ENCODE peak calls at places on chromosomes 6 and 20, in six cellular contexts. U, K, E, S, T and N are unnamed samples.

GRCh38 chr6:21500894-21501293 is 92.7 kb upstream of the SOX4 start:
- DNase-seq in U (no peak), K (no peak), E (no peak), S (no peak), T (no peak), N (no peak)

GRCh38 chr6:4781426-4781825 is 5.2 kb downstream of the CDYL start:
- DNase-seq in U (no peak), K (no peak), E (no peak), S (no peak), T (no peak), N (no peak)

GRCh38 chr6:167325766-167326165 is 880 bp downstream of the TTLL2 start:
- DNase-seq in U (no peak), K (no peak), E (no peak), S (no peak), T (no peak), N (no peak)

GRCh38 chr20:63578224-63579016 is 4.4 kb upstream of the HELZ2 start:
- DNase-seq in U (no peak), K (no peak), E (no peak), S (no peak), T (no peak), N (no peak)

GRCh38 chr6:2839982-2840793 is 1.5 kb downstream of the SERPINB1 start:
- DNase-seq in U (peak; percentile 47), K (no peak), E (no peak), S (no peak), T (no peak), N (no peak)

GRCh38 chr20:56843386-56843785 is 214.3 kb downstream of the TFAP2C start:
- DNase-seq in U (no peak), K (no peak), E (no peak), S (no peak), T (no peak), N (no peak)

GRCh38 chr6:141484726-141485125 is 648.0 kb upstream of the GJE1 start:
- DNase-seq in U (peak; percentile 36), K (no peak), E (no peak), S (no peak), T (no peak), N (no peak)

GRCh38 chr6:1164600-1164999 is 147.3 kb upstream of the FOXQ1 start:
- DNase-seq in U (no peak), K (no peak), E (no peak), S (no peak), T (no peak), N (no peak)

GRCh38 chr6:45864651-45865050 is 151.0 kb downstream of the CLIC5 start:
- DNase-seq in U (no peak), K (no peak), E (no peak), S (no peak), T (no peak), N (no peak)

GRCh38 chr6:36962874-36963273 is 8.3 kb downstream of the PI16 start:
- DNase-seq in U (no peak), K (peak; percentile 76), E (peak; percentile 77), S (peak; percentile 21), T (peak; percentile 63), N (no peak)

GRCh38 chr6:69884231-69884630 is 17.9 kb downstream of the COL19A1 start:
- DNase-seq in U (no peak), K (no peak), E (no peak), S (no peak), T (no peak), N (no peak)

GRCh38 chr6:16540804-16541752 is 220.2 kb downstream of the ATXN1 start:
- DNase-seq in U (no peak), K (no peak), E (no peak), S (no peak), T (no peak), N (no peak)

GRCh38 chr6:28884423-28885148 is 39.2 kb downstream of the TRIM27 start:
- DNase-seq in U (peak; percentile 78), K (no peak), E (peak; percentile 78), S (no peak), T (no peak), N (no peak)

GRCh38 chr20:44039741-44040140 is 125.1 kb downstream of the TOX2 start:
- DNase-seq in U (no peak), K (no peak), E (no peak), S (no peak), T (no peak), N (no peak)

GRCh38 chr6:22333802-22334201 is 37.0 kb upstream of the PRL start:
- DNase-seq in U (no peak), K (no peak), E (no peak), S (no peak), T (no peak), N (no peak)

GRCh38 chr6:104591573-104592334 is 268.0 kb downstream of the HACE1 start:
- DNase-seq in U (no peak), K (no peak), E (no peak), S (no peak), T (no peak), N (no peak)

GRCh38 chr20:1130849-1131248 is 12.4 kb downstream of the PSMF1 start:
- DNase-seq in U (no peak), K (peak; percentile 49), E (no peak), S (no peak), T (no peak), N (no peak)

GRCh38 chr20:14790771-14791517 is 453.5 kb upstream of the FLRT3 start:
- DNase-seq in U (no peak), K (no peak), E (no peak), S (no peak), T (no peak), N (no peak)

GRCh38 chr6:131062245-131063027 is 609 bp downstream of the EPB41L2 start:
- DNase-seq in U (peak; percentile 9), K (no peak), E (peak; percentile 1), S (peak; percentile 37), T (no peak), N (no peak)

GRCh38 chr6:16082367-16082766 is 46.5 kb upstream of the MYLIP start:
- DNase-seq in U (no peak), K (no peak), E (no peak), S (no peak), T (no peak), N (no peak)

GRCh38 chr6:106556368-106556960 is 72.8 kb downstream of the RTN4IP1 start:
- DNase-seq in U (peak; percentile 38), K (peak; percentile 27), E (no peak), S (no peak), T (no peak), N (no peak)

GRCh38 chr6:127878115-127878514 is 22.7 kb downstream of the THEMIS start:
- DNase-seq in U (no peak), K (no peak), E (no peak), S (no peak), T (no peak), N (no peak)

GRCh38 chr6:30626484-30627366 is at the start of gene ATAT1:
- DNase-seq in U (peak; percentile 81), K (no peak), E (peak; percentile 82), S (peak; percentile 77), T (peak; percentile 81), N (no peak)